ENCODE peak calls at places on chromosomes 7 and 10, in seven cellular contexts. C, Y, M, N, K, I and R are unnamed samples.

GRCh38 chr10:16673443-16673842 is 143.8 kb downstream of the RSU1 start:
- DNase-seq in C (no peak), Y (no peak), M (no peak), N (no peak), K (no peak), I (no peak), R (no peak)

GRCh38 chr10:100970076-100970913 is 991 bp downstream of the SEMA4G start:
- DNase-seq in C (no peak), Y (no peak), M (no peak), N (peak; percentile 3), K (no peak), I (peak; percentile 15), R (no peak)

GRCh38 chr10:85105614-85106013 is 777.2 kb downstream of the CCSER2 start:
- DNase-seq in C (no peak), Y (no peak), M (no peak), N (no peak), K (no peak), I (no peak), R (no peak)

GRCh38 chr7:80699030-80699638 is 60.7 kb downstream of the CD36 start:
- DNase-seq in C (no peak), Y (no peak), M (peak; percentile 55), N (no peak), K (no peak), I (no peak), R (no peak)

GRCh38 chr7:44622342-44623151 is 16.1 kb downstream of the OGDH start:
- DNase-seq in C (no peak), Y (no peak), M (peak; percentile 51), N (no peak), K (no peak), I (no peak), R (no peak)

GRCh38 chr10:22679608-22680007 is 34.8 kb downstream of the PIP4K2A start:
- DNase-seq in C (no peak), Y (no peak), M (no peak), N (peak; percentile 61), K (no peak), I (no peak), R (no peak)

GRCh38 chr7:50552921-50553320 is 12.3 kb downstream of the DDC start:
- DNase-seq in C (no peak), Y (no peak), M (no peak), N (peak; percentile 48), K (no peak), I (no peak), R (no peak)

GRCh38 chr10:12483996-12484944 is 134.9 kb downstream of the CAMK1D start:
- DNase-seq in C (no peak), Y (no peak), M (no peak), N (no peak), K (no peak), I (no peak), R (no peak)

GRCh38 chr7:37510043-37510634 is 61.5 kb upstream of the ELMO1 start:
- DNase-seq in C (no peak), Y (no peak), M (peak; percentile 29), N (peak; percentile 7), K (no peak), I (no peak), R (no peak)

GRCh38 chr7:41006591-41006990 is 696.3 kb downstream of the INHBA start:
- DNase-seq in C (no peak), Y (no peak), M (no peak), N (no peak), K (no peak), I (no peak), R (peak; percentile 91)

GRCh38 chr10:132243141-132243540 is 56.4 kb downstream of the DPYSL4 start:
- DNase-seq in C (no peak), Y (no peak), M (no peak), N (no peak), K (no peak), I (no peak), R (no peak)